ENCODE peak calls at places on chromosomes 4 and X, in five cellular contexts. H is islet precursor cell, C is substantia nigra, A is NT2/D1, T is ELR. S is an unnamed sample.

GRCh38 chr4:177356921-177357320 is 47.2 kb downstream of the NEIL3 start:
- DNase-seq in A (no peak), C (no peak), T (peak; percentile 33), H (no peak), S (no peak)

GRCh38 chrX:113048896-113049295 is 208.3 kb upstream of the AMOT start:
- DNase-seq in T (no peak), H (no peak), C (no peak), A (no peak), S (no peak)

GRCh38 chrX:108020631-108021030 is 24.2 kb upstream of the VSIG1 start:
- DNase-seq in A (no peak), H (no peak), T (peak; percentile 43), C (no peak), S (peak; percentile 52)

GRCh38 chr4:147546341-147546740 is 65.4 kb downstream of the EDNRA start:
- DNase-seq in H (no peak), T (peak; percentile 94), C (no peak), A (no peak), S (no peak)

GRCh38 chr4:184250795-184251679 is 33.4 kb upstream of the ENPP6 start:
- DNase-seq in A (peak; percentile 39), T (peak; percentile 74), C (no peak), H (peak; percentile 32), S (no peak)

GRCh38 chr4:38290360-38290759 is 330.2 kb downstream of the PTTG2 start:
- DNase-seq in H (no peak), C (no peak), T (peak; percentile 56), A (no peak), S (no peak)

GRCh38 chr4:7824218-7824617 is 115.4 kb downstream of the AFAP1 start:
- DNase-seq in T (no peak), H (no peak), A (no peak), C (no peak), S (no peak)

GRCh38 chr4:84920591-84920990 is 45.9 kb downstream of the WDFY3 start:
- DNase-seq in C (no peak), A (no peak), T (peak; percentile 85), H (no peak), S (no peak)

GRCh38 chrX:108199691-108200090 is 108.1 kb downstream of the ATG4A start:
- DNase-seq in C (no peak), H (peak; percentile 64), A (peak; percentile 46), T (peak; percentile 61), S (peak; percentile 77)

GRCh38 chrX:40006025-40007017 is 91.4 kb downstream of the BCOR start:
- DNase-seq in H (peak; percentile 93), C (no peak), A (no peak), T (peak; percentile 41), S (peak; percentile 91)

GRCh38 chr4:138035781-138036258 is 206.3 kb downstream of the SLC7A11 start:
- DNase-seq in C (no peak), A (no peak), T (peak; percentile 84), H (peak; percentile 52), S (peak; percentile 64)

GRCh38 chr4:176357359-176358082 is 37.8 kb downstream of the SPCS3 start:
- DNase-seq in T (no peak), H (no peak), C (no peak), A (peak; percentile 11), S (no peak)

GRCh38 chr4:133618963-133619362 is 469.9 kb downstream of the PCDH10 start:
- DNase-seq in H (no peak), A (no peak), T (no peak), C (no peak), S (no peak)

GRCh38 chrX:100944601-100945000 is 15.9 kb upstream of the XKRX start:
- DNase-seq in A (no peak), H (no peak), C (no peak), T (no peak), S (no peak)

GRCh38 chr4:39932776-39933402 is 44.8 kb downstream of the PDS5A start:
- DNase-seq in A (no peak), H (no peak), C (no peak), T (no peak), S (no peak)

GRCh38 chr4:37960098-37960497 is at the start of gene PTTG2:
- DNase-seq in A (no peak), H (no peak), C (no peak), T (no peak), S (no peak)